ENCODE peak calls at places on chromosome 18, in six cellular contexts. Y is stimulated activated CD4-positive, alpha-beta T cell treated with anti-CD3 and anti-CD28 coated beads, Interleukin-12 subunit alpha, Interleukin-12 subunit beta, amount 100 ng/mL, for 24 hours; H is left ventricle myocardium superior; N is midbrain; O is A549; K is WTC11. E is an unnamed sample.

GRCh38 chr18:3044931-3045698 is 32.2 kb upstream of the LPIN2 start:
- DNase-seq in N (no peak), Y (no peak), O (peak; percentile 61), K (no peak), H (peak; percentile 50), E (no peak)

GRCh38 chr18:55588001-55588875 is at the start of gene TCF4:
- DNase-seq in H (peak; percentile 79), K (peak; percentile 67), Y (no peak), O (peak; percentile 33), N (peak; percentile 62), E (no peak)

GRCh38 chr18:58310517-58310916 is 266.5 kb downstream of the NEDD4L start:
- DNase-seq in Y (peak; percentile 33), K (no peak), H (peak; percentile 65), O (no peak), N (no peak), E (peak; percentile 6)

GRCh38 chr18:3998698-3999333 is 456.3 kb downstream of the DLGAP1 start:
- DNase-seq in O (peak; percentile 70), H (no peak), Y (no peak), K (no peak), N (peak; percentile 50), E (no peak)

GRCh38 chr18:66013976-66014375 is 263.2 kb downstream of the CDH7 start:
- DNase-seq in O (no peak), K (no peak), H (no peak), N (no peak), Y (no peak), E (no peak)

GRCh38 chr18:48825101-48825745 is 125.5 kb downstream of the SMAD7 start:
- DNase-seq in N (no peak), H (no peak), Y (no peak), K (peak; percentile 10), O (no peak), E (no peak)

GRCh38 chr18:6355789-6356589 is 58.7 kb downstream of the L3MBTL4 start:
- DNase-seq in H (no peak), Y (no peak), O (peak; percentile 11), N (no peak), K (no peak), E (no peak)

GRCh38 chr18:21897811-21898210 is 157.2 kb downstream of the MIB1 start:
- DNase-seq in O (peak; percentile 55), H (no peak), K (peak; percentile 72), N (peak; percentile 40), Y (peak; percentile 11), E (no peak)

GRCh38 chr18:79169958-79170555 is 100.9 kb downstream of the ATP9B start:
- DNase-seq in O (no peak), Y (no peak), N (no peak), K (no peak), H (peak; percentile 33), E (no peak)

GRCh38 chr18:57942493-57942892 is 101.5 kb upstream of the NEDD4L start:
- DNase-seq in N (no peak), K (no peak), H (no peak), O (no peak), Y (no peak), E (no peak)

GRCh38 chr18:25962176-25962575 is 128.2 kb downstream of the SS18 start:
- DNase-seq in O (no peak), Y (no peak), K (no peak), H (no peak), N (no peak), E (no peak)

GRCh38 chr18:22839488-22839930 is 93.6 kb upstream of the RBBP8 start:
- DNase-seq in H (no peak), Y (no peak), N (no peak), O (no peak), K (no peak), E (no peak)

GRCh38 chr18:37565985-37566478 is 434 bp upstream of the CELF4 start:
- DNase-seq in Y (no peak), N (peak; percentile 73), O (peak; percentile 12), H (peak; percentile 75), K (peak; percentile 67), E (no peak)

GRCh38 chr18:38996056-38996455 is 1430.5 kb upstream of the CELF4 start:
- DNase-seq in Y (no peak), H (no peak), O (no peak), N (no peak), K (no peak), E (no peak)

GRCh38 chr18:74613390-74613789 is 15.7 kb downstream of the ZNF407 start:
- DNase-seq in K (no peak), O (no peak), Y (no peak), N (no peak), H (no peak), E (no peak)

GRCh38 chr18:37497836-37498518 is 67.6 kb downstream of the CELF4 start:
- DNase-seq in K (no peak), O (no peak), H (no peak), Y (no peak), N (no peak), E (no peak)

GRCh38 chr18:74579704-74580103 is 18.0 kb upstream of the ZNF407 start:
- DNase-seq in O (no peak), H (no peak), N (no peak), Y (no peak), K (peak; percentile 35), E (no peak)

GRCh38 chr18:39561136-39561535 is 1995.5 kb upstream of the CELF4 start:
- DNase-seq in O (no peak), Y (no peak), N (no peak), H (no peak), K (no peak), E (no peak)

GRCh38 chr18:44869533-44869932 is 188.8 kb downstream of the SETBP1 start:
- DNase-seq in H (no peak), Y (no peak), K (no peak), N (no peak), O (no peak), E (no peak)

GRCh38 chr18:50649821-50650220 is 89.9 kb downstream of the MAPK4 start:
- DNase-seq in O (no peak), K (no peak), H (peak; percentile 88), Y (no peak), N (peak; percentile 53), E (no peak)

GRCh38 chr18:46656326-46657114 is 500 bp downstream of the LOXHD1 start:
- DNase-seq in K (no peak), O (no peak), Y (no peak), H (no peak), N (no peak), E (no peak)

GRCh38 chr18:4318311-4318710 is 136.8 kb downstream of the DLGAP1 start:
- DNase-seq in K (no peak), O (no peak), N (no peak), H (no peak), Y (no peak), E (no peak)

GRCh38 chr18:10912790-10913560 is 236.4 kb downstream of the PIEZO2 start:
- DNase-seq in O (no peak), H (peak; percentile 36), K (no peak), Y (no peak), N (no peak), E (no peak)

GRCh38 chr18:10524507-10525425 is 1.1 kb upstream of the NAPG start:
- DNase-seq in N (no peak), O (no peak), Y (no peak), K (no peak), H (no peak), E (no peak)

GRCh38 chr18:33839452-33840225 is 261.6 kb downstream of the ASXL3 start:
- DNase-seq in O (peak; percentile 33), H (no peak), K (no peak), Y (no peak), N (peak; percentile 41), E (no peak)

GRCh38 chr18:62982600-62983251 is 267.4 kb downstream of the PHLPP1 start:
- DNase-seq in O (peak; percentile 44), K (peak; percentile 61), Y (peak; percentile 38), H (peak; percentile 51), N (peak; percentile 81), E (peak; percentile 27)

GRCh38 chr18:69250305-69251151 is 150.2 kb upstream of the DOK6 start:
- DNase-seq in N (no peak), H (no peak), O (no peak), K (no peak), Y (no peak), E (no peak)

GRCh38 chr18:48534364-48534763 is 4.5 kb upstream of the CTIF start:
- DNase-seq in H (no peak), N (no peak), O (peak; percentile 22), K (no peak), Y (no peak), E (no peak)

GRCh38 chr18:77400561-77400960 is 150.9 kb downstream of the GALR1 start:
- DNase-seq in Y (no peak), N (no peak), H (no peak), K (no peak), O (no peak), E (no peak)

GRCh38 chr18:59022167-59022945 is 117.3 kb upstream of the SEC11C start:
- DNase-seq in Y (no peak), K (no peak), H (no peak), O (no peak), N (peak; percentile 7), E (no peak)

E was measured in T-helper 9 cell.